ENCODE peak calls at places on chromosomes 5 and 9, in six cellular contexts. A is GM12865, R is natural killer cell, Y is A549, K is HFFc6, J is fibroblast of lung. Q is an unnamed sample.

GRCh38 chr5:56327810-56328209 is 94.7 kb upstream of the ANKRD55 start:
- DNase-seq in A (peak), R (no peak), Y (no peak), K (no peak), J (no peak), Q (no peak)

GRCh38 chr5:159304961-159305595 is 25.2 kb downstream of the IL12B start:
- DNase-seq in A (no peak), R (no peak), Y (no peak), K (no peak), J (peak), Q (no peak)

GRCh38 chr9:97363661-97364299 is 48.1 kb upstream of the TDRD7 start:
- DNase-seq in A (peak), R (no peak), Y (no peak), K (no peak), J (no peak), Q (no peak)

GRCh38 chr5:43063731-43064171 is 23.6 kb upstream of the ANXA2R start:
- DNase-seq in A (no peak), R (no peak), Y (peak), K (no peak), J (peak), Q (no peak)

GRCh38 chr9:85224729-85225128 is 517.0 kb downstream of the AGTPBP1 start:
- DNase-seq in A (no peak), R (no peak), Y (no peak), K (peak), J (peak), Q (no peak)

GRCh38 chr9:92590386-92590785 is 54.6 kb upstream of the ECM2 start:
- DNase-seq in A (no peak), R (no peak), Y (no peak), K (no peak), J (peak), Q (no peak)

GRCh38 chr9:132487351-132487791 is 77.4 kb downstream of the CFAP77 start:
- DNase-seq in A (no peak), R (no peak), Y (no peak), K (no peak), J (no peak), Q (no peak)

GRCh38 chr9:134633362-134634142 is 8.1 kb upstream of the COL5A1 start:
- DNase-seq in A (no peak), R (no peak), Y (no peak), K (no peak), J (no peak), Q (no peak)

GRCh38 chr5:67182406-67182805 is 14.2 kb downstream of the CD180 start:
- DNase-seq in A (no peak), R (no peak), Y (peak), K (peak), J (peak), Q (peak)

GRCh38 chr9:133585481-133586367 is 23.5 kb downstream of the FAM163B start:
- DNase-seq in A (no peak), R (no peak), Y (no peak), K (no peak), J (no peak), Q (no peak)

GRCh38 chr5:181156758-181157157 is 9.4 kb downstream of the OR2V2 start:
- DNase-seq in A (peak), R (no peak), Y (no peak), K (no peak), J (no peak), Q (no peak)

GRCh38 chr5:103034662-103035392 is 85.1 kb downstream of the GIN1 start:
- DNase-seq in A (no peak), R (no peak), Y (no peak), K (no peak), J (no peak), Q (peak)

GRCh38 chr5:115888027-115888426 is 46.3 kb downstream of the AP3S1 start:
- DNase-seq in A (no peak), R (no peak), Y (peak), K (peak), J (peak), Q (no peak)

GRCh38 chr9:86246752-86247161 is 12.7 kb downstream of the C9orf153 start:
- DNase-seq in A (peak), R (no peak), Y (peak), K (no peak), J (peak), Q (peak)

GRCh38 chr9:129822825-129823162 is 1.1 kb downstream of the TOR1A start:
- DNase-seq in A (no peak), R (no peak), Y (no peak), K (no peak), J (no peak), Q (no peak)

GRCh38 chr5:145495171-145495570 is 340.0 kb downstream of the PRELID2 start:
- DNase-seq in A (no peak), R (no peak), Y (no peak), K (no peak), J (no peak), Q (no peak)

GRCh38 chr5:148336704-148337435 is 1.5 kb downstream of the SPINK9 start:
- DNase-seq in A (peak), R (no peak), Y (no peak), K (no peak), J (no peak), Q (no peak)

GRCh38 chr5:12095808-12096281 is 191.6 kb upstream of the CTNND2 start:
- DNase-seq in A (peak), R (no peak), Y (no peak), K (no peak), J (no peak), Q (no peak)

GRCh38 chr5:142319105-142319504 is 5.7 kb downstream of the SPRY4 start:
- DNase-seq in A (peak), R (no peak), Y (no peak), K (no peak), J (peak), Q (no peak)

GRCh38 chr5:142317173-142317572 is 7.6 kb downstream of the SPRY4 start:
- DNase-seq in A (no peak), R (no peak), Y (no peak), K (no peak), J (no peak), Q (no peak)

GRCh38 chr5:142316681-142317080 is 8.1 kb downstream of the SPRY4 start:
- DNase-seq in A (no peak), R (no peak), Y (no peak), K (no peak), J (no peak), Q (no peak)

GRCh38 chr5:142316051-142316450 is 8.8 kb downstream of the SPRY4 start:
- DNase-seq in A (peak), R (no peak), Y (no peak), K (peak), J (peak), Q (no peak)

GRCh38 chr5:142317673-142318261 is 7.1 kb downstream of the SPRY4 start:
- DNase-seq in A (no peak), R (no peak), Y (no peak), K (no peak), J (peak), Q (no peak)
- TF ChIP-seq CTCF in A (no peak), R (no peak), Y (no peak), K (peak), J (peak), Q (no peak)

GRCh38 chr5:177495243-177496060 is 2.0 kb downstream of the PDLIM7 start:
- DNase-seq in A (peak), R (no peak), Y (peak), K (peak), J (peak), Q (peak)
- TF ChIP-seq CTCF in A (no peak), R (no peak), Y (no peak), K (no peak), J (no peak), Q (no peak)

DNA sequence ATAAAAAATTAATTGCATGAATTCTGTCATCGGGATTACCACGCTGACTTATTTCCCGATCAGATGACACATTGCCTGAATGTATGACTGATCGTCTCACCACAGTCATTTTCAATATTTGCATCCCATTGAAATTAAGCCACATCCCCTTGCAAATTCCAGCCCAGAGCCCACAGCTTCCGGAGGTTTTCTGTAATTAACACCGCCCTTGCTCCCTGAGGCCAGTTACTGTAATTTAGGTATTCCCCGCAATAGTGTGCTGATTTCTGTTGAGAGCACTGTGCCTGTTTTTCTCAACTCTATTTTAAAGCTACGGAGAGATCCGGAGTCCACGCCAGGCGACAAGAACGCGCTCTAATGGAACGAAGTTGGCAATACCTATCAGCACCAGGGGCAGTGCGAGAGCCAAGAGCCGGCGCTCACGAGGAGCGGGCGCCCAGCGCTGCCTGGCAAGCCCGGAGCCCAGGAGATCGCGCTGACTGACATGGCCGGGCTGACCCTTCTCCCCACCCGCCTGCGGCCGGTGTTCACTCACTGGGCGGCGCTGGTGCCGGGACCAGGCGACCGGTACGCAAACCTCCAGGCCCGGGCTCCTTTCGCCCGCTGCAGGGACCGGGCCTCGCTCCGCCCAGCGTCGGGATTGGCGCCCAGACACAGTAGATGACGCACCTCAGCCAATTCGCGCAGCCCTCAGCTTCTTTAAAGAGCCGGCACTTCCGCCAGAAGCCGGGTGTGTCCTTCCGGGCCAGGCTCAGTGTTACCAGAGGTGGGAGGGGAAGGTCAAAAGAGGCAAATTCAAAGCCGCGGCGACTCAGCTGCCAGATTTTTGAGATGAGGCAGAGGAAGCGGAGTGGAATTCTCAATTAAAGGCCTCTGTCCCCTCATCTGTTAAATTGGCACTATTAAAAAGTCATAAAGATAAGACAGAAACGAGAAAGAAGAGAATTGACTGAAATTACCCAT is at the start of gene PLGRKT:
- DNase-seq in A (peak), R (peak), Y (peak), K (peak), J (peak), Q (peak)
- TF ChIP-seq CTCF in A (peak), R (no peak), Y (no peak), K (peak), J (peak), Q (no peak)

DNA sequence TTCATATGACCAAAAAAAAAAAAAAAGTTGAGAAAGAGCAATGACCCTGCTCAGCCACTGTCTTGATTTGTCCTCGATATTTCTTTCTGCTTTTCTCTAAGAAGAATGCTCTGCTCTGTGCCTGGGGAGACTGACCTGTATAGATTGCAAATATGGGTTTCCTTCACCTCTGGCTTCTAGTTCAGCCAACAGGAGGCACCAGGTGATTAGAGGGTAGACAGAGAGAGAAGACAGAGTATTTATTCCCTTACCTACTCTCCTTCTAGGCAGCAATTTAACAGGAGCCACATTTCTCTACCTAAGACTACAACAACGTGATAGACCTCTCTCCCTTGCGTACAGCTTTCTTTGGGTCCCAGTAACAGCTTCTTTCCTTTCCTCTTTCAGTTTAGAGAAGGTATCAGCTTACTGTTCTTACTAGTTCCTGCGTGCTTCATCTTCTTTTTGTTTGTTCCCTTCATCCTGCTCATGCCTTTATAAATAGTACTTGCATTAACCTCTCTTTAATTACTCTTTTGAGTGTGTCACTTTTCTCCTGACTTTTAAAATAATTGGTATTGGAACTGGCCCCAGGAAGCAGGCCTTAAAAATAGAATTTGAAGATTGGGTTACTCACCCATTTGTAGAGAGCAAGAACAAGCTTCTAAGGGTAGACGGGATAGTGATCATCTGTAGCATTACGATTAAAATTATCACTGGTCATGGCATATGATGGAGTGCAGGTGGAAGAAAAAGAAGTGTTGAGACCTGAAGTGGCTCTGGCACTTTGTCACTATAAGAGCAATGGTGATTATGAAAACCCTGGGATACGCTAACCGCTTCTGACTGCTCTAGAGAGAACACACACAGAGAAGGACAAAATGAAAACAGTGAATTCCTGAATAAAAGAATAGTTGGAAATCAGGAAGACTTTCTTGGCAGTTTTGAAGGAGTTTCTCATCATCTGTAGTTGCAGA is 161.2 kb upstream of the FSTL4 start:
- DNase-seq in A (no peak), R (no peak), Y (no peak), K (no peak), J (no peak), Q (no peak)
- TF ChIP-seq CTCF in A (peak), R (no peak), Y (no peak), K (no peak), J (no peak), Q (no peak)

GRCh38 chr5:179342577-179342976 is 2.7 kb downstream of the ADAMTS2 start:
- DNase-seq in A (no peak), R (no peak), Y (no peak), K (peak), J (peak), Q (peak)
- TF ChIP-seq CTCF in A (no peak), R (no peak), Y (no peak), K (peak), J (peak), Q (no peak)

DNA sequence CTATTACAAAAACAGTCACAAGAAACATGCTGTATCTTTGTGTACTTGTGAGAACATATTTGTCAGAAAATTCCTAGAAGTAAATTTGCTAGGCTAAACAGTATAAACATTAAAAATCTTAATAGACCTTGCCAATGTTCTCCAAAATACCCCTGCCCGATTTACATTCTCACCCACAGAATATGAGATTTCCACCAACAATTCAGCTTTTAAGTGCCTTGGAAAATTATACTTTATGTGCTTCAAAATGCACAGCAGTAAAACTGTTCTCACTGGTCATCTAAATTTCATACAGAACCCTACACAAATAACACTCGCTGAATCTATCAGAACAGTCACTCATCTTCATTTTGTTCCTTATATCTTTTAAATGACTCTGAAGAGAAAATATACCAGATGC is 5.5 kb downstream of the MLLT3 start:
- DNase-seq in A (no peak), R (no peak), Y (no peak), K (no peak), J (no peak), Q (no peak)
- TF ChIP-seq CTCF in A (no peak), R (no peak), Y (no peak), K (no peak), J (no peak), Q (no peak)

DNA sequence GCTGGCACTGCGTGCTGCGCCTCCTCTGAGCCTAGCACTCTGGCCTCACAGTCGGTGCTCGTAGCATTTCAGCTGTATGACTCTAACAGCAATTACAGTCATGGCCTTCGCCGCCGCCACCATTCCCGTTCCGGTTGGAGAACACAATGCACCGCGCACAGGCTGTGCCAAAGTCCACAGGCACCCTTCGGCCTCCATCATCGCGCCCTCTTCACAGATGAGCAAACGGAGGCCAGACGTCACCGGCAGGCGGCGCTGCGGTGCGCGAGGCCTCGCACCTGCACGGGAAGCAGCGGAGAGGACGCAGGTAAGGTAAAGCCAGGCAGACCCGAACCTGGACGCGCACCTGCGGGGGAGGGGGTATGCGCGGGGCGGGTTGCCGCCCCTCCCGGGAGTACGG is 128.9 kb downstream of the BARX1 start:
- DNase-seq in A (peak), R (no peak), Y (peak), K (no peak), J (no peak), Q (no peak)
- TF ChIP-seq CTCF in A (peak), R (peak), Y (peak), K (peak), J (no peak), Q (no peak)

DNA sequence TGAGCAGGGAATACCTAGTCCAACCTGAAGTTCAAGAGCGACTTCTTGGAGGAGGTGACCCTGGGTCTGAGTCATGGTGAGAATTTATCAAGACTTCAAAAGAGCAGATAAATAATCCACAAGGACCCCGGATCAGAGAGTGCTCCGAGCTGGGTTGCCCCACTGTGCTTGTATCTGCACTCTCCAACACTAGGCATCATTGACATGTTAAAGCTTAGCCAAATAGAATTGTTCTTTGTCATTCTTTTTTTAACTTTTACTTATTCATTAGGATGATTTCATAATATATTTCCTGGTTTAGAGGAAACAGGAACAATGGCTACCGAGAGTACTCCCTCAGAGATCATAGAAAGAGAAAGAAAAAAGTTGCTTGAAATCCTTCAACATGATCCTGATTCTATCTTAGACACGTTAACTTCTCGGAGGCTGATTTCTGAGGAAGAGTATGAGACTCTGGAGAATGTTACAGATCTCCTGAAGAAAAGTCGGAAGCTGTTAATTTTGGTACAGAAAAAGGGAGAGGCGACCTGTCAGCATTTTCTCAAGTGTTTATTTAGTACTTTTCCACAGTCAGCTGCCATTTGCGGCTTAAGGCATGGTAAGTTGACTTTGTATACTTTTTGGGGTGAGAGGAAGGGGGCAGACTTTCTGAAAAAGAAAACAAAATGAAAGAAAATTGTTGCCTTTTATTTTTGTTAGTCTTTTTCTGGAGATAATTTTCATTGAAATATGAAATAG is at the start of gene CARD6:
- DNase-seq in A (peak), R (no peak), Y (peak), K (no peak), J (peak), Q (no peak)
- TF ChIP-seq CTCF in A (no peak), R (no peak), Y (no peak), K (peak), J (no peak), Q (no peak)

DNA sequence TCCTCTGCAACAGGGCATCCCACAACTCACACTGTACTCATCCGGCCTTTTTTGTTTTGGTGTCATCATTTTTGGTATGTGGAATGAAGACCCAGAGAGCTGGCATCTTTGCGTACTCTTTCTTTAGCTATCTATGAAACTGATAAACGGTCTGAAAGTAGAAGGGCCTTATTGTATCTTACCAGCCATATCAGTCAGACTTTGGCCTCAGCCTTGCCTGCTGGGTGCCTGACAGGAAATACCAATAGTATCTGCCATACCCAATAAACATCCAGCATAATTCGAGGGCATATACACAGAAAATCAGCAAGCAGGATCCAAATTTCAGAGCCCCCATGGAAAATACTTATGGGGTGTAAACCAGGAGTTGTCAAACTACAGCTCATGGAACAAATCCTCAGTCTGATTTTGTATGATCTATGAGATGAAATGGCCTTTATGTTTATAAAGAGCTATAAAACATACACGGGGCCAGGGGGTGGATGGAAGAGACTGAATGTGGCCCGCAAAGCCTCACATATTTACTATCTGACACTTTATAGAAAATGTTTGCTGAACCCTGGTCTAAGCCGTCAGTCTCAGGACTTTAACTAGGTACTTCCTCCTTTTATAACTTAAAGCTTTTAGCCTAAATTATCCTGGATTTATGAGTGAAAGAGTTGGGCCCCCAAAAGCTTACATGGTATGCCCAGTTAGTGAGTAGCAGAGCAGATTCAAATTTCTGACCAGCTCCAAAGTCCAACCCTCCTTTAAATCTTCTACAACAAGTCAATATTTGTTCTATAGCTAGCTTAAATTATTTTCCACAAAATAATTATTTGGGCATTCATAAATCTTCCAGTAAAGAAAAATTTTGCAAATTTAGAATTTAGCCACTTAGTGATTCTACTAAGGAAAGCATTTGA is 308.0 kb upstream of the PUM3 start:
- DNase-seq in A (no peak), R (no peak), Y (no peak), K (no peak), J (no peak), Q (no peak)
- TF ChIP-seq CTCF in A (no peak), R (no peak), Y (no peak), K (no peak), J (no peak), Q (no peak)